ENCODE peak calls at places on chromosome 7, in four cellular contexts. K, X, M and Z are unnamed samples.

GRCh38 chr7:111855842-111856227 is 293.5 kb upstream of the IMMP2L start:
- DNase-seq in X (no peak), K (no peak), M (no peak), Z (no peak)

GRCh38 chr7:84187813-84188212 is 6.8 kb downstream of the SEMA3A start:
- DNase-seq in M (no peak), X (no peak), K (no peak), Z (no peak)

GRCh38 chr7:128591705-128592104 is 80.4 kb upstream of the GARIN1A start:
- DNase-seq in X (no peak), K (no peak), M (no peak), Z (no peak)

GRCh38 chr7:27220440-27220955 is 20.6 kb upstream of the HOXA13 start:
- DNase-seq in X (no peak), M (no peak), K (no peak), Z (no peak)

GRCh38 chr7:151306374-151306773 is 35.2 kb upstream of the NUB1 start:
- DNase-seq in X (no peak), M (no peak), K (no peak), Z (no peak)

GRCh38 chr7:77800158-77800557 is 1.6 kb downstream of the PHTF2 start:
- DNase-seq in M (no peak), X (no peak), K (no peak), Z (no peak)

GRCh38 chr7:46011059-46011458 is 90.0 kb upstream of the IGFBP3 start:
- DNase-seq in K (no peak), M (no peak), X (no peak), Z (no peak)

GRCh38 chr7:117137868-117138267 is 184.6 kb downstream of the ST7 start:
- DNase-seq in X (no peak), K (no peak), M (no peak), Z (no peak)

GRCh38 chr7:95859434-95859833 is 87.1 kb downstream of the DYNC1I1 start:
- DNase-seq in X (no peak), K (no peak), M (no peak), Z (no peak)

GRCh38 chr7:64881461-64882287 is 21.4 kb upstream of the ZNF273 start:
- DNase-seq in M (peak; percentile 23), K (no peak), X (no peak), Z (no peak)

GRCh38 chr7:141455686-141456085 is 95.5 kb upstream of the AGK start:
- DNase-seq in M (no peak), X (no peak), K (no peak), Z (no peak)

DNA sequence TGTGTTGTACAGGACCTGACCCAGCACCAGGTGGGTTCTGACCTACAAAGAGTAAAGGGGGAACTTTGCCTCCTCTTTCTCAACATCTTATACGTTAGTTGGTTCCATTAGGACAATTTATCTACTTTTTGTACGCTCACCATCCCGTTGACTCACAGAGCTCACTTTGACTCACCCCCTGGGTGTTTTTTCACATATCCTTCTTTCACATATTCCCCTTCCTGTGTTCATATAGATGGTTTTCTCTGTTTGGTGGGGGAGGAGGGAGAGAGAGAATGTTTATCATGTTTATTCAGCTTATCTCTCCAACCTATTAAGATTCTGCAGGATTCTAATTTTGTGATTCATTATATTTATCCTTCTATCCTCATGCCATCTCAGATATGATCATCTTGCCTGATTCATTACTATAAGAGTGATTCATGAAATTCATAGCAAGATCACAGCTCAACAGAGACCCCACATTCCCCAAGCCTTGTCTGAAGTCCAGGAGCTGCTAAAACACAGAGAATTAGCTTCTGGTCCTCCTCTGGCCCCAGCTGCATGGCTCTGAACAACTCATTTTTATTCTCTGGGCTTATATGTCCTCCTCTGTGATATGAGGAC is 37.2 kb downstream of the PRSS2 start:
- DNase-seq in M (no peak), K (no peak), X (no peak), Z (no peak)
- TF ChIP-seq POLR2AphosphoS5 in M (no peak), K (no peak), X (no peak), Z (no peak)

GRCh38 chr7:121493553-121493952 is 97.4 kb upstream of the FAM3C start:
- DNase-seq in K (no peak), M (no peak), X (no peak), Z (no peak)
- TF ChIP-seq CTCF in K (no peak), M (no peak), X (peak; percentile 45), Z (no peak)

GRCh38 chr7:73678862-73679261 is 4.4 kb downstream of the DNAJC30 start:
- DNase-seq in M (no peak), K (no peak), X (no peak), Z (no peak)
- TF ChIP-seq POLR2AphosphoS5 in M (no peak), K (no peak), X (no peak), Z (no peak)

GRCh38 chr7:98755138-98755898 is 114.5 kb downstream of the TMEM130 start:
- DNase-seq in K (no peak), X (no peak), M (no peak), Z (no peak)
- TF ChIP-seq CTCF in K (no peak), X (peak; percentile 21), M (no peak), Z (no peak)

GRCh38 chr7:106071356-106071998 is 40.6 kb downstream of the SYPL1 start:
- DNase-seq in M (peak; percentile 71), K (peak; percentile 68), X (no peak), Z (peak; percentile 77)
- TF ChIP-seq POLR2AphosphoS5 in M (peak; percentile 87), K (peak; percentile 75), X (no peak), Z (peak; percentile 71)

GRCh38 chr7:54811925-54812264 is 52.9 kb upstream of the SEC61G start:
- DNase-seq in K (no peak), X (no peak), M (no peak), Z (no peak)
- TF ChIP-seq CTCF in K (no peak), X (no peak), M (no peak), Z (no peak)

DNA sequence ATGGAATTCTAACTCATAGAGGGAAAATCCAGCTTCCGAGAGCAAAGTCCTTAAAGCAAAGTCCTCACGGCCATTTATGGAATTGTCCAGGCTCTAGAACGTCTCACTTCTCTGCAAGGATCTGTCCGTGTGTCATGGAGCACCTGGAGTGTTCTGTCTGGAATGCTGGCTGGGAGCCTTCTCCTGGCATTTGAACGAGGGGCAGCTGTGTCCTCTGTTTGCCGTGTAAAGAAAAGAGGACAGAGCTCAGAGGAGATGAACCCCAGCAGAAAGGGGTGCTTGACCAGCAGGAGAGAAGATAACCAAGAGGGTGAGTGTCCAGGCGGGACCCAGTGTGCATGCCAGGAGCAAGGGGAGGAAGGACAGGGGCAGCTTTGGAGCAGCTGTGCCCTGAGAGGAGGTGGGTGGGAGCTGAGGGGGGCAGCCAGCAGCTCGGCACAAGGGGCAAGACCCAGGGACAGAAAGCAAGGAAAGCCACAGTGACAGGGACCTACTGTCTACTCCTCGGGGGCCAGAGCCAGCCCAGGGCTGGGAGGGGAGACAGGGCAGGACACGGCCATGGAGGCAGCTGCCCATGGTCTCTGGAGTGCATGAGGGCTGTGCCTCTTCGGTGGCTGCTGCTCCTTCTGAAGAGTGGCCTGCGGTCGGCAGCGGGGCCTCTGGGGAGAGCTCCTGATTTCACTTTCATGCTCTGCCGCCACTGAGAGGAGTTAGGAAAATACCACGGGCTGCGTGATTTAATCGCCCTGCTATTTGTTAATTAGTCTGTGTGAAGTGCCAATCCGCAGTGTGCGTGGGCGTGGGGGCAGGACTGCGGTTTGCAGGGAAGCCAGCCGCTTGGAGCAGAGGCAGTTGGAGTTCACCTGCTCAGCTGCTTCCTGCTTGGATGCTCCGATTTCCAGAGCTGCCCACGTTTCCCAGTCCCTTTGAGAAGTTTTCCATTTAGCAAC is 149.3 kb upstream of the SHH start:
- DNase-seq in X (peak; percentile 92), M (peak; percentile 71), K (no peak), Z (no peak)
- TF ChIP-seq POLR2AphosphoS5 in X (peak; percentile 74), M (peak; percentile 69), K (no peak), Z (no peak)